ENCODE peak calls at places on chromosomes 2 and 18, in four cellular contexts. One of them, this sample, is unnamed. For H3K4me1, the result is how much of the 10 kb centered on the place peaks cover.

GRCh38 chr2:128623776-128624424 is 305.2 kb upstream of the HS6ST1 start:
- DNase-seq in endothelial cell of umbilical vein: no peak
- DNase-seq in hepatocyte: peak
- DNase-seq in H1: no peak
- DNase-seq in this sample: peak

GRCh38 chr2:164839914-164840457 is 1.6 kb downstream of the COBLL1 start:
- DNase-seq in endothelial cell of umbilical vein: peak
- DNase-seq in hepatocyte: peak
- DNase-seq in H1: no peak
- DNase-seq in this sample: peak

GRCh38 chr2:38495880-38496279 is 106.8 kb downstream of the HNRNPLL start:
- DNase-seq in endothelial cell of umbilical vein: no peak
- DNase-seq in hepatocyte: no peak
- DNase-seq in H1: no peak
- DNase-seq in this sample: no peak

GRCh38 chr2:227615906-227616305 is 1.3 kb upstream of the SCYGR3 start:
- DNase-seq in endothelial cell of umbilical vein: no peak
- DNase-seq in hepatocyte: no peak
- DNase-seq in H1: no peak
- DNase-seq in this sample: no peak

GRCh38 chr2:65367517-65367916 is 64.9 kb downstream of the SPRED2 start:
- DNase-seq in H1: no peak
- DNase-seq in hepatocyte: peak
- DNase-seq in endothelial cell of umbilical vein: peak
- DNase-seq in this sample: peak

GRCh38 chr2:11528228-11528627 is 5.6 kb upstream of the GREB1 start:
- DNase-seq in endothelial cell of umbilical vein: no peak
- DNase-seq in hepatocyte: no peak
- DNase-seq in H1: no peak
- DNase-seq in this sample: no peak

GRCh38 chr18:28175047-28175929 is 1.6 kb downstream of the CDH2 start:
- DNase-seq in H1: no peak
- DNase-seq in hepatocyte: peak
- DNase-seq in endothelial cell of umbilical vein: peak
- DNase-seq in this sample: peak

GRCh38 chr2:197707316-197708213 is 2.4 kb downstream of the MARS2 start:
- DNase-seq in endothelial cell of umbilical vein: peak
- DNase-seq in H1: no peak
- DNase-seq in hepatocyte: peak
- DNase-seq in this sample: peak

DNA sequence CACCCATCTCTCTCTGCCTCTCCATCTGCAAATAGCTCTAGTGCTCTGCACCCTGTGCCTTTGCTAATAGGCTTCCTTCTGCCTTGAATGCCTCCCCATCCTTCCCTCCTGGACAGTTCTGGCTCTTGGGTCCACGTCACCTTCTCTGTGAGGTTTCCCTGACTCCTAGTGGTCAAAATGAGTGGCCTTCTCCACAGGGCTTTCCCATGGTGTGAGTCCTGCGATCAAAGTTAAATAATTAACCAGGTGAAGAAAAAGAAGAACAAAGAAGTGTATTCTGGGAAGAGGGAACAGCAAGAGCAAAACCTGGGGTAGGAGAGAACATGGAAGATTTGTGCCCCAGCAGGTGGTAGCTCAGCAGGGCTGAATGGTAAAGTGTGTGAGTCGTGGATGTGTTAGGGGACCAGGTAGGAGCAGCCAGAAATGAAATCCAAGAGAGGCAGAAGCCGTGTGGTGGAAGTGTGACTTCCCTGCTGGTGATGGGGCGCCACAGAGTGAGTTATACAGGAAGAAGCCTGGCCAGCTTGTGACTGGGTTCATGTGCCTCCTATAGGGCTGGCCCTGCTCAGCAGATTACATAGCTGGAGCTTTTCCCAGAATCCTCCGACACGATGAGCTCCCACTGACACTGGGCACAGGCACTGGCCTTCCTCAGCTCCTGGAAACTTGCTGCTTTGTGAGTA is 93.8 kb upstream of the LDAH start:
- DNase-seq in endothelial cell of umbilical vein: peak
- DNase-seq in H1: no peak
- DNase-seq in hepatocyte: peak
- DNase-seq in this sample: peak
- TF ChIP-seq CTCF in endothelial cell of umbilical vein: peak
- TF ChIP-seq CTCF in H1: no peak
- TF ChIP-seq CTCF in hepatocyte: peak
- TF ChIP-seq CTCF in this sample: no peak

GRCh38 chr18:11496561-11497172 is 112.7 kb upstream of the SLC35G4 start:
- DNase-seq in H1: no peak
- DNase-seq in hepatocyte: no peak
- DNase-seq in endothelial cell of umbilical vein: no peak
- DNase-seq in this sample: no peak
- H3K4me1 ChIP-seq in H1: under half
- H3K4me1 ChIP-seq in hepatocyte: under half
- H3K4me1 ChIP-seq in endothelial cell of umbilical vein: under half
- H3K4me1 ChIP-seq in this sample: under half

GRCh38 chr2:105144128-105144940 is 97.2 kb upstream of the GPR45 start:
- DNase-seq in hepatocyte: no peak
- DNase-seq in endothelial cell of umbilical vein: no peak
- DNase-seq in H1: no peak
- DNase-seq in this sample: no peak
- TF ChIP-seq EZH2 in hepatocyte: no peak
- TF ChIP-seq EZH2 in endothelial cell of umbilical vein: peak
- TF ChIP-seq EZH2 in H1: no peak
- TF ChIP-seq EZH2 in this sample: no peak

DNA sequence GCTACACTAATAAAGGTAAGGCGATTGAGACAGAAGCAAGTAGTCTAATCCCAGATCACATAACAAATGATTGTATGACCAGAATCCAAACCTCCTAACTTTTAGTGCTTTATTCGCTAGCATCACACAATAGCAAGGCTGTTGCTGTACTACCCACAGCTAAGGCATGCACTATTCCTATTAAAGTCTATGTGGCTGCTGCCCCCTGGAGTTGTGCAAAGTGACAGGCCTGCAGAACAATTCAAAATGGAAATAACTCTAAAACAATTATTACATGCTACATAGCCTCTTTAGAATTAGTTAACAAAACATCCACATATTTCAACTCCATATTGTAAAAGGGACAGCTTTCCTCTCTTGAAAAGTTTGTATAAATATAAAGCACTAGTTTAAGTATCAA is 6.0 kb downstream of the ERBB4 start:
- DNase-seq in hepatocyte: no peak
- DNase-seq in endothelial cell of umbilical vein: no peak
- DNase-seq in H1: no peak
- DNase-seq in this sample: no peak
- TF ChIP-seq CTCF in hepatocyte: no peak
- TF ChIP-seq CTCF in endothelial cell of umbilical vein: no peak
- TF ChIP-seq CTCF in H1: no peak
- TF ChIP-seq CTCF in this sample: no peak

GRCh38 chr2:74854401-74854800 is 20.5 kb downstream of the HK2 start:
- DNase-seq in endothelial cell of umbilical vein: no peak
- DNase-seq in H1: no peak
- DNase-seq in hepatocyte: no peak
- DNase-seq in this sample: no peak
- H3K4me1 ChIP-seq in endothelial cell of umbilical vein: under half
- H3K4me1 ChIP-seq in H1: under half
- H3K4me1 ChIP-seq in hepatocyte: under half
- H3K4me1 ChIP-seq in this sample: under half

DNA sequence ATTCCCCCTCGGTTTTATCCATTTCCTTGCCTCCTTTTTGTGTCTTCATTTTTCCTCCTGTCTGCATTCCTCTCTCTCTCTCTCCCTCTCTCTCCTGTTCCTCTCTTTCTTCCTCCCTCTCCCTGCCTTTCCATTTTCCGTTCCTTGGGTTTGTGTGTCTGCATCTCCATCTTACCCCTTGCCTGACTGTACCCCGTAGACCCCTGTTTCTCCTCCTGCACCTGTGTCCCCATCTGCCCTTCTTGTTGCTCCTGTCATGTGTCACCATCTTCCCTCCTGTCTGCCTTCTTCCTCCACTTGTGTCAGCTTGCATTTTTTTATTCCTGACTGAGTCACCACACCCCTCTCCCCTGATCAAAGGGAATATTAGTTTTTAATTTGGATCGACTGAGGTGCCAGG is 1.8 kb downstream of the CDK5R2 start:
- DNase-seq in hepatocyte: no peak
- DNase-seq in endothelial cell of umbilical vein: no peak
- DNase-seq in H1: no peak
- DNase-seq in this sample: no peak
- TF ChIP-seq EZH2 in hepatocyte: no peak
- TF ChIP-seq EZH2 in endothelial cell of umbilical vein: no peak
- TF ChIP-seq EZH2 in H1: no peak
- TF ChIP-seq EZH2 in this sample: no peak

GRCh38 chr2:101206080-101206479 is 46.6 kb upstream of the CNOT11 start:
- DNase-seq in endothelial cell of umbilical vein: no peak
- DNase-seq in hepatocyte: no peak
- DNase-seq in H1: no peak
- DNase-seq in this sample: no peak

GRCh38 chr2:101200714-101201113 is 49.5 kb upstream of the TBC1D8 start:
- DNase-seq in H1: no peak
- DNase-seq in hepatocyte: no peak
- DNase-seq in endothelial cell of umbilical vein: peak
- DNase-seq in this sample: peak

GRCh38 chr2:101205521-101205998 is 47.1 kb upstream of the CNOT11 start:
- DNase-seq in H1: peak
- DNase-seq in endothelial cell of umbilical vein: peak
- DNase-seq in hepatocyte: peak
- DNase-seq in this sample: peak

GRCh38 chr2:101208830-101209229 is 43.9 kb upstream of the CNOT11 start:
- DNase-seq in hepatocyte: no peak
- DNase-seq in endothelial cell of umbilical vein: no peak
- DNase-seq in H1: no peak
- DNase-seq in this sample: no peak

DNA sequence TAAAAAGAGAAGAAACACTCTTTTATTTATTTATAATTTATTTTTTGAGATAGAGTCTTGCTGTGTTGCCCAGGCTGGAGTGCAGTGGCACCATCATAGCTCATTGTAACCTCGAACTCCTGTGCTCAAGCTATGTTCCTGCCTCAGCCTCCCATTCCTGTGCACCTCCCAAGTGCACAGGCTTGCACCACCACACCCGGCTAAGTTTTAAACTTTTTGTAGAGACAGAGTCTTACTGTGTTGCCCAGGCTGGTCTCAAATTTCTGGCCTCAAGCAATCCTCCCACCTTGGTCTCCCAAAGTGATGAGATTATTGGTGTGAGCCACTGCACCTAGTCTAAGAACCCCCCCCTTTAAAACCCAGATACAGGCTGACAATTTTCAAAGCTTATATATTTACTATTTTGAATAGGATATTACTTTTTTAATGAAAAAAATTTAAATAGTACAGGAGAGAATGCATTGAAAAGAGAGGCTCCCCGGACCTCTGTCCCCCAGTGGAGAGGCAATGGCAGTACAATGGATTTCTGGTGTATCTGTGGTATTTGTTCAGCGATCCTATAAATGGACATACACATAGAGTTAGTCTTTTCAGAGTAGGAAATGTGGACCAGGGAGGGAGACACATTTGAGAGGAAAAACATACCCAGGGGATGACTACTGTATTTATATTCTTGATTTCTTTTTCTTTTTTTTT is 48.1 kb upstream of the CNOT11 start:
- DNase-seq in hepatocyte: no peak
- DNase-seq in H1: no peak
- DNase-seq in endothelial cell of umbilical vein: no peak
- DNase-seq in this sample: no peak
- TF ChIP-seq CTCF in hepatocyte: no peak
- TF ChIP-seq CTCF in H1: no peak
- TF ChIP-seq CTCF in endothelial cell of umbilical vein: no peak
- TF ChIP-seq CTCF in this sample: peak

GRCh38 chr2:9237831-9238230 is 31.2 kb downstream of the ASAP2 start:
- DNase-seq in endothelial cell of umbilical vein: no peak
- DNase-seq in H1: no peak
- DNase-seq in hepatocyte: no peak
- DNase-seq in this sample: no peak

GRCh38 chr2:9236867-9237266 is 30.3 kb downstream of the ASAP2 start:
- DNase-seq in endothelial cell of umbilical vein: peak
- DNase-seq in hepatocyte: no peak
- DNase-seq in H1: no peak
- DNase-seq in this sample: no peak

GRCh38 chr2:9232886-9233285 is 26.3 kb downstream of the ASAP2 start:
- DNase-seq in hepatocyte: no peak
- DNase-seq in endothelial cell of umbilical vein: peak
- DNase-seq in H1: no peak
- DNase-seq in this sample: peak

GRCh38 chr2:9234680-9235387 is 28.2 kb downstream of the ASAP2 start:
- DNase-seq in endothelial cell of umbilical vein: peak
- DNase-seq in H1: no peak
- DNase-seq in hepatocyte: peak
- DNase-seq in this sample: peak

DNA sequence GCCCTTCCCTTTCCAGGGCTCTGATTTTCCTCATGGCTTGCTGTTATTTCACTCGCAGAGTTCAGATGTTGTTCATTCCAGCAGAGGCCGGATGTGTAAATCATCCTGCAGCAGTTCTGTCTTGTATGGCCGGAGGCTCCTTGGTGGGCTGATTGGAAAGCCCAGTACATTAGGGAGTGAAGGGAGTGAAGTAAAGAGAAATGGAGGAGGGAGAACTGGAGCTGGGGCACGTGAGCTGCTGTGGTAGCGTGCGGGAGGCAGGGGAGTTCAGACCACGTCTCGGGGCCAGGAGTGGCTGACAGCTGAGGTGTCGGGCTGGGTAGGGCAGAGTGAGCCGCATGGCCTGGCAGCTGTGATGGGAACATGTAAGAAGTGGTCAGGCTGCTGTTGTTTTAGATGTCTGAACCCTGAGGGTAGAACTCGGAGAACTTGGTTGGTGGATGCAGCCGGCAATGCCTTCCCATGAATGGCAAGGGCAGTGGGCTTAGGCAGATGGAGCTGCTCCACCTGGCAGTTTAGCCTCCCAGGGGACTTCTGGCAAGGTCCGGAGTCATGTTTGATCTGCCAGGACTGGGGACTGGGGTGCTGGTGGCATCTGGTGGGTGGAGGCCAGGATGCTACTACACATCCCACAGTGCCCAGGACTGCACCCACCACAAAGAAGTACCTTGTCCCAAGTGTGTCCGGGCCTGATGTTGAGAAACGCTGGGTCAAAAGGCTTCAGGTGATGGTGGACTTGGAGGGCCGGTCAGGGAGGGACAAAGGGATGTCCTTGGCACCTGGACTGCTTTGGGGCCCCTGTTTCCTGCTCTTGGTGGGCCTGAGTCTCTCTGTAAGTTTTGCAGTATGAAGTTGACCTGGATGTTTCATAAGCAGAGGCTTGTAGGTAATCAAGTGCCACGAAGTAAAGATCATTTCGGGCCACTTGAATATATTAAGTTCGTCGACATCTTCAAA is 29.1 kb downstream of the ASAP2 start:
- DNase-seq in endothelial cell of umbilical vein: peak
- DNase-seq in H1: no peak
- DNase-seq in hepatocyte: peak
- DNase-seq in this sample: peak
- H3K4me1 ChIP-seq in endothelial cell of umbilical vein: half or more
- H3K4me1 ChIP-seq in H1: under half
- H3K4me1 ChIP-seq in hepatocyte: under half
- H3K4me1 ChIP-seq in this sample: half or more

This sample was measured in astrocyte.